ENCODE peak calls at places on chromosomes 13 and 19, in seven cellular contexts. D is H1, U is H9, P is IMR-90, S is mesenchymal stem cell, W is trophoblast cell, V is neuronal stem cell. L is an unnamed sample. For H3K4me1, the result is how much of the 10 kb centered on the place peaks cover.

GRCh38 chr13:59607172-59607571 is 556.6 kb downstream of the DIAPH3 start:
- DNase-seq in D (no peak), U (no peak), P (no peak), S (no peak), W (no peak), V (no peak), L (no peak)

GRCh38 chr19:13606156-13606555 is 99.9 kb upstream of the CACNA1A start:
- DNase-seq in D (no peak), U (no peak), P (no peak), S (no peak), W (no peak), V (no peak), L (no peak)

GRCh38 chr19:40422428-40423226 is 3.2 kb downstream of the SERTAD1 start:
- DNase-seq in D (no peak), U (no peak), P (no peak), S (no peak), W (no peak), V (no peak), L (no peak)

GRCh38 chr19:12052571-12053169 is at the start of gene ZNF878:
- DNase-seq in D (peak), U (peak), P (peak), S (peak), W (peak), V (peak), L (peak)

GRCh38 chr13:29472317-29472961 is 123.0 kb downstream of the SLC7A1 start:
- DNase-seq in D (no peak), U (peak), P (peak), S (peak), W (peak), V (no peak), L (peak)

GRCh38 chr13:43220873-43221578 is 197.6 kb downstream of the DNAJC15 start:
- DNase-seq in D (no peak), U (no peak), P (no peak), S (no peak), W (peak), V (no peak), L (no peak)

GRCh38 chr13:58792854-58793253 is 1161.3 kb downstream of the PCDH17 start:
- DNase-seq in D (no peak), U (no peak), P (no peak), S (no peak), W (no peak), V (no peak), L (no peak)

GRCh38 chr13:43546260-43546659 is 240.5 kb downstream of the ENOX1 start:
- DNase-seq in D (no peak), U (no peak), P (no peak), S (no peak), W (no peak), V (no peak), L (peak)

GRCh38 chr19:48745208-48745995 is 1.3 kb downstream of the IZUMO1 start:
- DNase-seq in D (no peak), U (peak), P (peak), S (peak), W (peak), V (no peak), L (peak)

GRCh38 chr13:38803566-38803965 is 116.7 kb downstream of the FREM2 start:
- DNase-seq in D (no peak), U (no peak), P (no peak), S (no peak), W (no peak), V (no peak), L (peak)

GRCh38 chr19:49689133-49690072 is at the start of gene ADM5:
- DNase-seq in D (no peak), U (peak), P (no peak), S (no peak), W (peak), V (no peak), L (peak)

GRCh38 chr13:95745752-95746151 is 68.8 kb downstream of the DNAJC3 start:
- DNase-seq in D (no peak), U (no peak), P (no peak), S (peak), W (no peak), V (no peak), L (peak)

GRCh38 chr13:32791545-32792172 is 205.4 kb downstream of the PDS5B start:
- DNase-seq in D (no peak), U (no peak), P (peak), S (peak), W (no peak), V (no peak), L (no peak)

GRCh38 chr13:113670541-113670940 is 3.5 kb downstream of the GRK1 start:
- DNase-seq in D (no peak), U (no peak), P (no peak), S (no peak), W (no peak), V (no peak), L (no peak)

GRCh38 chr13:61463027-61463426 is 47.4 kb upstream of the PCDH20 start:
- DNase-seq in D (no peak), U (no peak), P (no peak), S (no peak), W (no peak), V (no peak), L (no peak)

GRCh38 chr19:38033658-38034150 is 126.7 kb downstream of the SIPA1L3 start:
- DNase-seq in D (peak), U (peak), P (no peak), S (no peak), W (peak), V (no peak), L (peak)

GRCh38 chr19:1247747-1248453 is 483 bp upstream of the MIDN start:
- DNase-seq in D (no peak), U (peak), P (peak), S (peak), W (peak), V (no peak), L (peak)

GRCh38 chr13:98997738-98998641 is 20.1 kb upstream of the DOCK9 start:
- DNase-seq in D (no peak), U (no peak), P (no peak), S (no peak), W (peak), V (no peak), L (no peak)

GRCh38 chr19:42254083-42254849 is 662 bp downstream of the ERF start:
- DNase-seq in D (no peak), U (peak), P (peak), S (peak), W (peak), V (peak), L (peak)

GRCh38 chr13:113275387-113275786 is 21.7 kb upstream of the LAMP1 start:
- DNase-seq in D (no peak), U (peak), P (peak), S (peak), W (no peak), V (no peak), L (peak)

DNA sequence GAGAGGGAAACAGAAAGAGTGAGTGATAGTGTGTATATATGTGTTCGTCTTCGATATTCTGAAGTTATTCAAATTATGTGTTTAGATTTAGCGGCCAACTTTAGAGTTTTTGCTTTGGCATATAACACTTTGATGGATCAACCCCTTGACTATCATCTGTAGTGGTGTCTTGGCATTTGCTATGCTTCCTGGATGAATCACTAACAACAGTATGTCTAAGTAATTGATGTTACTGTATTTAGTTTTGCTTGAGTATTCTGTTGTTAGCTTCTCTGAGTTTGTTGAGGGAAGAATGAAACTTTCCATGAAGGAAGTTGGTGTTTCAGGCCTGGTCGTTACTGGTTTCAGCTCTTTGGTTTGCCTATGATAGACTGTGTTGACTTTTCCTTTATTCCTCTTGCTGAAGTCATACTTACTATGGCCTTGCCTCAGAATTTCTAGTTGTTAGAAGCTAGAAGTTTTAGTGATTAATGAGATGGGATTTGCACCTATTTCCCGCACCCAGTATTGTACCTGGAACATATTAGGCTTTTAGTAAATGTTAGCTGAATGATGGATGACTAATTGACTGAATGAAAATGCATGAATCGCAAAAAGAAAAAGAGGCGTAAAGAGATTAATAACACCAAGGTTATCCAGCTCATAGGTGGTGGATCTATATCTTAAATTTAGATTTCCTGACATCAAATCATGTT is 20.7 kb downstream of the NDFIP2 start:
- DNase-seq in D (no peak), U (no peak), P (peak), S (peak), W (no peak), V (no peak), L (no peak)
- H4K8ac ChIP-seq in D (no peak), U (no peak), P (no peak), S (no peak), W (no peak), V (no peak), L (no peak)

DNA sequence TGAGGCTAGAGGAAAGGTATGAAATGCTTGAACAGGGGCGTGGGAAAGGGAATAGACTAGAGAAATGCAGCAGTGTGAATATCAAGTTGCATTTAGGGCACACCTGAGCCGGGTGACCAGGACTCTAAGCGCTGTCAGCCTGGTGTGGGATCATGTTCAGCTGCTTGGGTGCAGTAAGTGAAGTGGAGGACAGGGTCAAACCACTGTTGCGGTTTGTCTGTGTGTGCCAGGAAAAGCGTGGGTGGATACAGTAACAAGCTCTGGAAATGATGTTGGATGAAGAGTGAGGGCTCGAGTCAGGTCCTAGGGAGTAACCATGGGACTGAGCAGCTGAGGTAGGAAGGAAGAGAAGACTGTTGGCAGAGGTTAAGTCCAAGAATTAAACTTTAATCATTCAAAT is 15.8 kb downstream of the DGKH start:
- DNase-seq in D (no peak), U (no peak), P (peak), S (peak), W (no peak), V (no peak), L (no peak)
- H3K23ac ChIP-seq in D (no peak), U (no peak), P (peak), S (peak), W (no peak), V (no peak), L (no peak)

GRCh38 chr13:27018882-27019281 is 152.7 kb downstream of the USP12 start:
- DNase-seq in D (no peak), U (peak), P (no peak), S (no peak), W (no peak), V (no peak), L (no peak)
- H3K4me1 ChIP-seq in D (under half), U (under half), P (under half), S (under half), W (under half), V (under half), L (under half)

GRCh38 chr13:110352735-110353134 is 45.7 kb downstream of the COL4A2 start:
- DNase-seq in D (no peak), U (peak), P (no peak), S (no peak), W (no peak), V (no peak), L (no peak)
- H4K8ac ChIP-seq in D (no peak), U (no peak), P (no peak), S (peak), W (peak), V (no peak), L (no peak)

DNA sequence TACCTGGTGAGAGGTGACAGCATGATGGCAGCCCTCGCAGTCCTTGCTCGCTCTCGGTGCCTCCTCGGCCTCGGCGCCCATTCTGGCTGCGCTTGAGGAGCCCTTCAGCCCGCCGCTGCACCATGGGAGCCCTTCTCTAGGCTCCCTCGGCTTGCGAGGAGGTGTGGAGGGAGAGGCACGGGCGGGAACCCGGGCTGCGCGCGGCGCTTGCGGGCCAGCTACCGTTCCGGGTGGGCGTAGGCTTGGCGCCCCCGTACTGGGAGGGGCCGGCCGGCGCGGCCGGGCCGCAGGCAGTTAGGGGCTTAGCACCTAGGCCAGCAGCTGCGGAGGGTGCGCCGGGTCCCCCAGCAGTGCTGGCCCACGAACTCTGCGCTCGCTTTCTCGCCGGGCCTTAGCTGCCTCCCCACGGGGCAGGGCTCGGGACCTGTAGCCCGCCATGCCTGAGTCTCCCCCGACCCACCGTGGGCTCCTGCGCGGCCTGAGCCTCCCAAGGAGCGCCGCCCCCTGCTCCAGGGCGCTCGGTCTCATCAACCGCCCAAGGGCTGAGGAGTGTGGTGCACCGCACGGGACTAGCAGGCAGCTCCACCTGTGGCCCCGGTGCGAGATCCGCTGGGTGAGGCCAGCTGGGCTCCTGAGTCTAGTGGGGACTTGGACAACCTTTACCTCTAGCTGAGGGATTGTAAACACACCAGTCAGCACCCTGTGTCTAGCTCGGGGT is 1624.3 kb downstream of the SLITRK1 start:
- DNase-seq in D (no peak), U (no peak), P (no peak), S (no peak), W (no peak), V (no peak), L (no peak)
- H3K23ac ChIP-seq in D (no peak), U (no peak), P (no peak), S (no peak), W (no peak), V (no peak), L (no peak)

GRCh38 chr19:10421240-10421948 is 1.1 kb downstream of the PDE4A start:
- DNase-seq in D (no peak), U (no peak), P (no peak), S (no peak), W (no peak), V (no peak), L (no peak)
- H3K4me1 ChIP-seq in D (under half), U (under half), P (under half), S (under half), W (under half), V (under half), L (under half)

DNA sequence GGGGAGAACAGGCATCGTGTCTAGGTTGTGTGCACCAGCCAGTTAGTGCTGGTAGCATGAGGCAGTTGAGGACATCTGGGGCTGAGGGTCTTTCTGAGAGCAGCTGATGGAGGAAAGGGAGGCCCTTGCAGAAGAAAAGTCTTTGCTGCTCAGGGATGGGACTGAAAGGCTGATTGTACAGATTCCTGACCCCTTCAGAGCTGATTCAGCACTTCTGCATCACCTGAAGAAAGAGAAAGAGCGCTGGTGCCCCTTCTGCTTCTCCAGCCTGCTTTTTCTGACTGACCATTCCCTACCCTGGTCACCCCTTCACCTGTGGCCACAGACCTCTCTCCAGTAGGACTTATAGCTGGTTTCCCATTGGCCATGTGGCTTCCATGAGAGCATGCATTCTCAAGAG is 476.2 kb downstream of the TSHZ3 start:
- DNase-seq in D (no peak), U (peak), P (no peak), S (no peak), W (no peak), V (no peak), L (no peak)
- H4K8ac ChIP-seq in D (no peak), U (no peak), P (no peak), S (no peak), W (no peak), V (no peak), L (no peak)

GRCh38 chr19:18304496-18305312 is 18.2 kb downstream of the LSM4 start:
- DNase-seq in D (no peak), U (peak), P (peak), S (peak), W (peak), V (no peak), L (peak)
- H3K23ac ChIP-seq in D (no peak), U (no peak), P (peak), S (peak), W (no peak), V (peak), L (no peak)

GRCh38 chr19:18999896-19000620 is 33.3 kb downstream of the SUGP2 start:
- DNase-seq in D (no peak), U (no peak), P (peak), S (peak), W (no peak), V (no peak), L (peak)
- H3K4me1 ChIP-seq in D (under half), U (under half), P (under half), S (under half), W (under half), V (under half), L (under half)

L was measured in mesendoderm.